ENCODE peak calls at places on chromosome 5, in five cellular contexts. V is NCI-H460, U is AG04450, C is HuH-7, A is SIG-M5. W is an unnamed sample.

GRCh38 chr5:171585981-171586380 is 166.5 kb downstream of the FGF18 start:
- DNase-seq in U (no peak), V (no peak), A (no peak), C (no peak), W (no peak)

GRCh38 chr5:34716986-34717385 is 60.9 kb downstream of the RAI14 start:
- DNase-seq in U (no peak), C (no peak), V (no peak), A (no peak), W (no peak)

GRCh38 chr5:74543162-74543995 is 97.1 kb downstream of the ENC1 start:
- DNase-seq in U (no peak), V (peak; percentile 27), C (no peak), A (no peak), W (peak; percentile 81)

GRCh38 chr5:139863361-139863760 is 67.8 kb downstream of the PSD2 start:
- DNase-seq in U (no peak), V (no peak), A (no peak), C (no peak), W (no peak)

GRCh38 chr5:65721050-65721774 is 697 bp downstream of the SGTB start:
- DNase-seq in A (no peak), C (peak; percentile 46), U (peak; percentile 51), V (no peak), W (peak; percentile 46)

GRCh38 chr5:88819332-88819999 is 63.5 kb downstream of the MEF2C start:
- DNase-seq in A (no peak), V (no peak), U (no peak), C (no peak), W (no peak)

GRCh38 chr5:38060354-38060753 is 198.0 kb upstream of the EGFLAM start:
- DNase-seq in V (no peak), U (peak; percentile 36), C (no peak), A (no peak), W (no peak)

GRCh38 chr5:135650081-135650480 is 71.3 kb upstream of the CXCL14 start:
- DNase-seq in V (no peak), A (no peak), U (no peak), C (no peak), W (no peak)

GRCh38 chr5:17379188-17379951 is 118.7 kb upstream of the TAF11L2 start:
- DNase-seq in C (no peak), V (no peak), U (no peak), A (no peak), W (no peak)

GRCh38 chr5:75510836-75511434 is 494 bp downstream of the CERT1 start:
- DNase-seq in C (peak; percentile 33), A (no peak), U (no peak), V (no peak), W (peak; percentile 38)

GRCh38 chr5:86570427-86571083 is 47.2 kb upstream of the COX7C start:
- DNase-seq in C (peak; percentile 26), U (no peak), V (no peak), A (no peak), W (peak; percentile 68)

GRCh38 chr5:61286446-61287132 is 45.5 kb upstream of the ZSWIM6 start:
- DNase-seq in C (no peak), A (no peak), U (no peak), V (no peak), W (no peak)

GRCh38 chr5:143837306-143837848 is 25.4 kb downstream of the HMHB1 start:
- DNase-seq in A (no peak), V (no peak), U (no peak), C (no peak), W (no peak)

GRCh38 chr5:95915999-95916686 is 45.5 kb downstream of the ELL2 start:
- DNase-seq in C (no peak), A (no peak), U (no peak), V (no peak), W (no peak)

GRCh38 chr5:88883566-88884434 is 816 bp upstream of the MEF2C start:
- DNase-seq in U (peak; percentile 42), C (no peak), V (peak; percentile 73), A (no peak), W (no peak)

W was measured in A549.